ENCODE peak calls at places on chromosomes 11 and 22, in nine cellular contexts. P, O, G, H, R, I, A, Q and N are unnamed samples.

GRCh38 chr11:13668957-13669521 is 571 bp downstream of the FAR1 start:
- DNase-seq in P (peak; percentile 55), O (no peak), G (peak; percentile 24), H (peak; percentile 45), R (peak; percentile 70), I (peak; percentile 87), A (no peak), Q (peak; percentile 32), N (peak; percentile 52)

GRCh38 chr11:85663781-85664560 is 958 bp downstream of the CREBZF start:
- DNase-seq in P (peak; percentile 89), O (peak; percentile 54), G (peak; percentile 60), H (peak; percentile 66), R (peak; percentile 90), I (peak; percentile 95), A (peak; percentile 90), Q (peak; percentile 82), N (peak; percentile 70)

GRCh38 chr11:112620621-112621394 is 340.4 kb upstream of the NCAM1 start:
- DNase-seq in P (peak; percentile 32), O (no peak), G (peak; percentile 22), H (no peak), R (no peak), I (no peak), A (no peak), Q (no peak), N (no peak)

GRCh38 chr11:65452806-65453490 is 30.4 kb downstream of the NEAT1 start:
- DNase-seq in P (no peak), O (peak; percentile 96), G (peak; percentile 69), H (no peak), R (peak; percentile 66), I (peak; percentile 52), A (peak; percentile 78), Q (no peak), N (peak; percentile 86)

GRCh38 chr11:34558673-34559072 is 45.1 kb upstream of the ELF5 start:
- DNase-seq in P (no peak), O (peak; percentile 12), G (no peak), H (no peak), R (no peak), I (no peak), A (no peak), Q (no peak), N (no peak)

GRCh38 chr11:109527496-109527895 is 105.5 kb downstream of the C11orf87 start:
- DNase-seq in P (no peak), O (peak; percentile 2), G (no peak), H (no peak), R (no peak), I (no peak), A (no peak), Q (no peak), N (no peak)

GRCh38 chr22:38314992-38315800 is 2.0 kb downstream of the CSNK1E start:
- DNase-seq in P (peak; percentile 27), O (peak; percentile 41), G (no peak), H (peak; percentile 54), R (no peak), I (no peak), A (peak; percentile 83), Q (peak; percentile 67), N (peak; percentile 43)

GRCh38 chr11:68651208-68651984 is 32.9 kb upstream of the GAL start:
- DNase-seq in P (peak; percentile 5), O (no peak), G (peak; percentile 47), H (no peak), R (peak; percentile 45), I (peak; percentile 49), A (no peak), Q (no peak), N (no peak)

GRCh38 chr11:11218287-11218986 is 134.6 kb downstream of the CSNK2A3 start:
- DNase-seq in P (peak; percentile 31), O (no peak), G (no peak), H (no peak), R (peak; percentile 82), I (no peak), A (no peak), Q (no peak), N (no peak)

GRCh38 chr11:31355131-31355530 is 14.4 kb downstream of the DCDC1 start:
- DNase-seq in P (no peak), O (peak; percentile 61), G (no peak), H (no peak), R (no peak), I (no peak), A (no peak), Q (no peak), N (no peak)

GRCh38 chr11:85472953-85473352 is 154.2 kb downstream of the DLG2 start:
- DNase-seq in P (no peak), O (no peak), G (no peak), H (no peak), R (no peak), I (no peak), A (no peak), Q (no peak), N (no peak)

GRCh38 chr22:22867996-22868715 is 19.5 kb upstream of the IGLL5 start:
- DNase-seq in P (no peak), O (no peak), G (no peak), H (no peak), R (no peak), I (no peak), A (no peak), Q (no peak), N (no peak)

GRCh38 chr22:22871536-22872278 is 15.9 kb upstream of the IGLL5 start:
- DNase-seq in P (no peak), O (no peak), G (no peak), H (no peak), R (no peak), I (no peak), A (no peak), Q (no peak), N (no peak)

GRCh38 chr22:22872722-22873708 is 14.6 kb upstream of the IGLL5 start:
- DNase-seq in P (no peak), O (no peak), G (no peak), H (no peak), R (no peak), I (no peak), A (no peak), Q (no peak), N (no peak)

GRCh38 chr22:22866381-22867111 is 21.1 kb upstream of the IGLL5 start:
- DNase-seq in P (no peak), O (peak; percentile 6), G (no peak), H (no peak), R (no peak), I (no peak), A (no peak), Q (no peak), N (no peak)

GRCh38 chr22:22870577-22871398 is 16.8 kb upstream of the IGLL5 start:
- DNase-seq in P (no peak), O (no peak), G (no peak), H (no peak), R (no peak), I (no peak), A (no peak), Q (no peak), N (no peak)
- TF ChIP-seq CTCF in P (no peak), O (peak; percentile 10), G (no peak), H (no peak), R (no peak), I (no peak), A (no peak), Q (no peak), N (peak; percentile 11)

DNA sequence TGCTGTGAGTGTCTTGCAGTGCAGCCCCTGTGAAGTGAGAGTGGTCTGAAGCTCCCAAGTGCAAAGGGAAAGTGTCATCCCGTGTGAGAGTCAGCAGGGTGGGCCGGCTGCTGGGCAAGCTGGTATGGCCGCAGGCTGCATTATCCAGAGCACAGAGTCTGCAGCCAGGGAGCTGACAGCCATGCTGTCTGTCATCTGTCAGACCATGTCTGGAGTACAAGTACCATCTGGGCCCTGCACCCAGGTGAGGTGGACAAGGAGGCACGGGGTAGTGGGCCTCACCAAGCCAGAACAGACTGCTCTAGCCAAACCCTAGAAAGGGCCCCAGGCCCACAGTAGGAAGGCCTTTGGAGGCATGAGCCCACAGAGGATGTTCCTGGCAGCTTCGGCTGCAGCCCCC is 20.2 kb downstream of the LMO1 start:
- DNase-seq in P (no peak), O (no peak), G (no peak), H (no peak), R (no peak), I (no peak), A (no peak), Q (no peak), N (no peak)
- H3K4me3 ChIP-seq in P (no peak overlapping the region), O (no peak overlapping the region), G (no peak overlapping the region), H (no peak overlapping the region), R (no peak overlapping the region), I (no peak overlapping the region), A (no peak overlapping the region), Q (no peak overlapping the region), N (no peak overlapping the region)

GRCh38 chr11:67455054-67455453 is at the start of gene CABP4:
- DNase-seq in P (no peak), O (no peak), G (no peak), H (no peak), R (no peak), I (peak; percentile 43), A (no peak), Q (no peak), N (no peak)
- TF ChIP-seq CTCF in P (no peak), O (no peak), G (no peak), H (no peak), R (no peak), I (no peak), A (no peak), Q (no peak), N (no peak)

GRCh38 chr11:47395225-47396048 is 13.0 kb upstream of the SLC39A13 start:
- DNase-seq in P (no peak), O (no peak), G (no peak), H (no peak), R (peak; percentile 56), I (peak; percentile 76), A (peak; percentile 67), Q (no peak), N (no peak)

GRCh38 chr11:47396049-47396320 is 12.4 kb upstream of the SLC39A13 start:
- DNase-seq in P (no peak), O (no peak), G (no peak), H (no peak), R (no peak), I (no peak), A (no peak), Q (no peak), N (no peak)

GRCh38 chr11:47394050-47394321 is 14.4 kb upstream of the SLC39A13 start:
- DNase-seq in P (no peak), O (no peak), G (no peak), H (no peak), R (peak; percentile 57), I (peak; percentile 73), A (peak; percentile 66), Q (no peak), N (no peak)

GRCh38 chr11:47393163-47394049 is 15.0 kb upstream of the SLC39A13 start:
- DNase-seq in P (peak; percentile 40), O (peak; percentile 64), G (peak; percentile 65), H (peak; percentile 51), R (peak; percentile 81), I (peak; percentile 63), A (peak; percentile 72), Q (peak; percentile 42), N (peak; percentile 67)

GRCh38 chr11:47394322-47395224 is 13.8 kb upstream of the SLC39A13 start:
- DNase-seq in P (no peak), O (no peak), G (peak; percentile 35), H (peak; percentile 93), R (peak; percentile 77), I (peak; percentile 84), A (no peak), Q (peak; percentile 81), N (peak; percentile 57)
- H3K4me3 ChIP-seq in P (no peak overlapping the region), O (no peak overlapping the region), G (no peak overlapping the region), H (no peak overlapping the region), R (peak overlapping the region; percentile 18), I (no peak overlapping the region), A (peak overlapping the region; percentile 22), Q (peak overlapping the region; percentile 32), N (no peak overlapping the region)

GRCh38 chr11:122293298-122294023 is 177.4 kb upstream of the BLID start:
- DNase-seq in P (no peak), O (peak; percentile 20), G (no peak), H (no peak), R (no peak), I (no peak), A (no peak), Q (no peak), N (peak; percentile 31)
- TF ChIP-seq CTCF in P (peak; percentile 8), O (peak; percentile 22), G (peak; percentile 11), H (no peak), R (peak; percentile 13), I (no peak), A (no peak), Q (no peak), N (peak; percentile 46)